ENCODE peak calls at places on chromosomes 2 and 18, in five cellular contexts. K is upper lobe of left lung; E is CD8-positive, alpha-beta memory T cell; Z is H9; B is cardiac muscle cell. H is an unnamed sample. For H3K27me3 and H3K9me3, the result is how much of the 10 kb centered on the place peaks cover.

GRCh38 chr2:73685770-73686438 is 43.7 kb upstream of the NAT8 start:
- DNase-seq in K (no peak), E (no peak), Z (no peak), B (no peak), H (no peak)

GRCh38 chr2:196174424-196174823 is 3.0 kb upstream of the STK17B start:
- DNase-seq in K (no peak), E (peak), Z (peak), B (no peak), H (no peak)

GRCh38 chr18:55228191-55228590 is 268.9 kb upstream of the CCDC68 start:
- DNase-seq in K (no peak), E (no peak), Z (no peak), B (no peak), H (no peak)

GRCh38 chr18:48140738-48141137 is 210.3 kb upstream of the SMAD2 start:
- DNase-seq in K (no peak), E (no peak), Z (no peak), B (no peak), H (no peak)

GRCh38 chr18:44943201-44943881 is 262.7 kb downstream of the SETBP1 start:
- DNase-seq in K (no peak), E (no peak), Z (peak), B (peak), H (no peak)

GRCh38 chr2:221189431-221189830 is 382.7 kb downstream of the EPHA4 start:
- DNase-seq in K (no peak), E (no peak), Z (peak), B (no peak), H (no peak)

GRCh38 chr2:17191223-17191622 is 327.0 kb downstream of the RAD51AP2 start:
- DNase-seq in K (no peak), E (no peak), Z (no peak), B (no peak), H (no peak)

GRCh38 chr2:12501469-12502147 is 215.1 kb upstream of the TRIB2 start:
- DNase-seq in K (no peak), E (peak), Z (no peak), B (no peak), H (peak)

GRCh38 chr2:224749136-224749535 is 33.0 kb upstream of the CCDC195 start:
- DNase-seq in K (no peak), E (no peak), Z (no peak), B (peak), H (no peak)

GRCh38 chr2:189249171-189249570 is 69.6 kb upstream of the COL5A2 start:
- DNase-seq in K (no peak), E (no peak), Z (no peak), B (peak), H (no peak)

GRCh38 chr2:230920167-230920566 is 4.9 kb downstream of the GPR55 start:
- DNase-seq in K (no peak), E (no peak), Z (peak), B (no peak), H (no peak)

GRCh38 chr2:230919681-230920080 is 5.4 kb downstream of the GPR55 start:
- DNase-seq in K (no peak), E (no peak), Z (no peak), B (no peak), H (no peak)

GRCh38 chr2:230916218-230916617 is 8.8 kb downstream of the GPR55 start:
- DNase-seq in K (no peak), E (no peak), Z (peak), B (no peak), H (no peak)

GRCh38 chr2:230921806-230922595 is 3.0 kb downstream of the GPR55 start:
- DNase-seq in K (no peak), E (no peak), Z (peak), B (no peak), H (no peak)

GRCh38 chr2:230919240-230919639 is 5.8 kb downstream of the GPR55 start:
- DNase-seq in K (no peak), E (no peak), Z (no peak), B (no peak), H (no peak)
- H3K27me3 ChIP-seq in K (under half), E (under half), Z (under half), B (under half), H (under half)

DNA sequence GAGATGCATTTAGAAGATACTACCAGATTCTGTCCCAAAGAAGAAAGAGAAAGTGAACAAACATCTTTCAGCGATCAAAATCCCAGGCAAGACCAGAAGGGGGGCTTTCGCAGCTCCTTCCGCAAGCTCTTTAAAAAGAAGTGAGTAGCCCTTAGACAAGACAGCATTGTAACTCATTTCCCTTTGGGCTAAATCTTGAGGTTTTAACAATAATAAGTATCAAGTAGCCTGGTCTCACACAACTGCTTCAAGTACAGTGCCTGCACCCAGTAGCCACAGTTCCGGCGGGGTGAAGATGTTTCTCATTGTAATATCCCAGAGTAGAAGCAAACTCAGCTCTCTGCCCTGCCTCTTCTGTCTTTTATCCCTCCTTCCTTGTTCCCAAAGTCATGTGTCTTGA is 76.3 kb downstream of the ARHGEF33 start:
- DNase-seq in K (no peak), E (no peak), Z (no peak), B (no peak), H (no peak)
- H3K9me3 ChIP-seq in K (under half), E (under half), Z (under half), B (under half), H (under half)

GRCh38 chr2:190634381-190634780 is 14.5 kb upstream of the NAB1 start:
- DNase-seq in K (no peak), E (no peak), Z (no peak), B (peak), H (no peak)

GRCh38 chr2:190625691-190626090 is 23.2 kb upstream of the NAB1 start:
- DNase-seq in K (no peak), E (no peak), Z (no peak), B (no peak), H (no peak)

GRCh38 chr2:190627881-190628412 is 20.9 kb upstream of the NAB1 start:
- DNase-seq in K (peak), E (peak), Z (no peak), B (peak), H (no peak)

GRCh38 chr2:190626656-190627055 is 22.2 kb upstream of the NAB1 start:
- DNase-seq in K (no peak), E (no peak), Z (no peak), B (no peak), H (no peak)

GRCh38 chr2:190628651-190629378 is 20.1 kb upstream of the NAB1 start:
- DNase-seq in K (no peak), E (no peak), Z (no peak), B (no peak), H (no peak)
- H3K27ac ChIP-seq in K (no peak), E (no peak), Z (no peak), B (no peak), H (peak)

DNA sequence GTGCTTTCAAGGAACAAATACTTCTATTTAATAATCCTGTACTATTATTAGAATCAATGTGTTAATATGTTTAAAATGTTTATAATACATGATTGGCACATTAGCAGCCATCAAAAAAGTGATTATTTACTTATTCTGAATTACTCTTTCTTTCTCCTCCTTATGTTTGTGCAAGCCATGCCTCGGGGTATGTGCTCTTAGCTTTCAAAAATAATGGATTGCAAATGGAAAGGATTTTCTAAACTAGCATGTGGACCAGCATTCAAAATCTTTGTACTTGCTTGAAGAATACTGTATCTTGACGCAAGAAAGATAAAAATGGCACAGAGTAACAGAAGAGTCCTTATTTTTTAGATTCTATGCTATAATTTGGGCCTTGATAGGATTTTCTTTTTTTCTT is 156.5 kb downstream of the CDH7 start:
- DNase-seq in K (no peak), E (no peak), Z (no peak), B (no peak), H (no peak)
- H3K27me3 ChIP-seq in K (under half), E (under half), Z (under half), B (under half), H (under half)

GRCh38 chr2:83756219-83756618 is 702.9 kb downstream of the SUCLG1 start:
- DNase-seq in K (no peak), E (no peak), Z (no peak), B (no peak), H (no peak)
- H3K9me3 ChIP-seq in K (under half), E (under half), Z (under half), B (under half), H (under half)

DNA sequence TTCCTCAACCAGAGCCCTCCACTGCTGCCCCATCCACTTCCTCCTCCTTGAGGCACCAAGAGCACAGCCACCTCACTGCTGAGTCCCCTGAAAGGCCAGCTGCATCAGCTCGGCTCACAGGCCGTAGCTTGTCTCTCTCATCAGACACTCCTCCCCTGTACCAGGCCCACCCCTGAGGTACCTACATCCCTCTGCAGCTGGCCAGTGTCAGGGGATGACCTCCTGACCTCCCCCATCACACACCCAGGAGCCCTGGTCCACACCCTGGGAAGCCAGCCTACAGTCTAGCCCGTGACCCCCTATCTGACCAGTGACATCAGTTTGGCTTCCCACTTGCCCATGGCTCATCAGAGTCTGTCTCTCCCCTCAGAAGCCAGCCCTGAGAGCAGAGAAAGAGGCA is 205.6 kb downstream of the TNS1 start:
- DNase-seq in K (no peak), E (no peak), Z (no peak), B (no peak), H (peak)
- H3K27ac ChIP-seq in K (peak), E (no peak), Z (no peak), B (no peak), H (no peak)

GRCh38 chr2:3489449-3490115 is 29.7 kb downstream of the ADI1 start:
- DNase-seq in K (no peak), E (no peak), Z (peak), B (no peak), H (no peak)
- H3K27me3 ChIP-seq in K (under half), E (under half), Z (under half), B (under half), H (under half)